ENCODE peak calls at places on chromosomes 16 and 17, in ten cellular contexts. Y is body of pancreas; S is HL-60; X is activated naive CD4-positive, alpha-beta T cell; A is neural crest cell; W is T-helper 9 cell; C is left ventricle myocardium inferior; M is stimulated activated CD4-positive, alpha-beta T cell treated with anti-CD3 and anti-CD28 coated beads, Interleukin-2, amount 100 ng/mL, for 4 hours; G is Calu3; H is EH. P is an unnamed sample.

GRCh38 chr17:59830007-59830630 is 62.6 kb downstream of the TUBD1 start:
- DNase-seq in Y (no peak), S (no peak), X (no peak), A (no peak), W (no peak), C (no peak), M (no peak), G (peak), H (peak), P (no peak)

GRCh38 chr17:81831563-81831956 is 1.5 kb downstream of the MCRIP1 start:
- DNase-seq in Y (no peak), S (no peak), X (no peak), A (no peak), W (no peak), C (no peak), M (no peak), G (no peak), H (no peak), P (peak)

GRCh38 chr17:4040784-4041183 is 76.5 kb upstream of the ATP2A3 start:
- DNase-seq in Y (no peak), S (no peak), X (no peak), A (no peak), W (no peak), C (no peak), M (no peak), G (no peak), H (no peak), P (no peak)

GRCh38 chr16:28537076-28537475 is 1.7 kb downstream of the NUPR1 start:
- DNase-seq in Y (no peak), S (no peak), X (no peak), A (no peak), W (no peak), C (no peak), M (no peak), G (no peak), H (no peak), P (no peak)

GRCh38 chr17:48541574-48542113 is 3.3 kb downstream of the HOXB2 start:
- DNase-seq in Y (no peak), S (no peak), X (peak), A (no peak), W (peak), C (peak), M (no peak), G (no peak), H (peak), P (peak)

GRCh38 chr17:61361084-61361483 is 38.6 kb upstream of the TBX2 start:
- DNase-seq in Y (no peak), S (no peak), X (no peak), A (no peak), W (no peak), C (no peak), M (no peak), G (no peak), H (peak), P (no peak)

GRCh38 chr16:72787519-72788268 is 260.2 kb downstream of the ZFHX3 start:
- DNase-seq in Y (peak), S (peak), X (peak), A (peak), W (peak), C (peak), M (peak), G (peak), H (peak), P (peak)

GRCh38 chr16:54632821-54633220 is 297.8 kb upstream of the IRX5 start:
- DNase-seq in Y (no peak), S (no peak), X (no peak), A (no peak), W (no peak), C (no peak), M (no peak), G (no peak), H (no peak), P (no peak)

GRCh38 chr17:31424944-31425582 is 33.6 kb downstream of the RAB11FIP4 start:
- DNase-seq in Y (peak), S (no peak), X (no peak), A (no peak), W (no peak), C (peak), M (no peak), G (no peak), H (no peak), P (no peak)

GRCh38 chr17:55444471-55445441 is 23.1 kb upstream of the MMD start:
- DNase-seq in Y (peak), S (no peak), X (no peak), A (no peak), W (no peak), C (no peak), M (no peak), G (peak), H (peak), P (no peak)

GRCh38 chr16:84557504-84557903 is 53.0 kb upstream of the MEAK7 start:
- DNase-seq in Y (no peak), S (no peak), X (no peak), A (no peak), W (no peak), C (no peak), M (no peak), G (no peak), H (no peak), P (no peak)

GRCh38 chr16:86751081-86752030 is 173.0 kb downstream of the FOXL1 start:
- DNase-seq in Y (no peak), S (no peak), X (no peak), A (no peak), W (no peak), C (no peak), M (no peak), G (no peak), H (peak), P (no peak)

GRCh38 chr16:17084134-17084533 is 386.6 kb downstream of the XYLT1 start:
- DNase-seq in Y (no peak), S (no peak), X (no peak), A (no peak), W (no peak), C (no peak), M (no peak), G (no peak), H (no peak), P (no peak)

GRCh38 chr17:4479982-4480751 is 18.5 kb upstream of the SPNS2 start:
- DNase-seq in Y (peak), S (no peak), X (no peak), A (no peak), W (no peak), C (no peak), M (no peak), G (peak), H (no peak), P (no peak)

GRCh38 chr17:42673885-42674754 is 2.7 kb downstream of the PLEKHH3 start:
- DNase-seq in Y (peak), S (no peak), X (no peak), A (no peak), W (no peak), C (peak), M (no peak), G (peak), H (peak), P (no peak)

GRCh38 chr16:66750279-66751134 is 902 bp downstream of the DYNC1LI2 start:
- DNase-seq in Y (no peak), S (no peak), X (no peak), A (no peak), W (no peak), C (no peak), M (no peak), G (no peak), H (peak), P (no peak)

GRCh38 chr16:12459401-12459791 is 344.3 kb downstream of the CPPED1 start:
- DNase-seq in Y (peak), S (peak), X (no peak), A (no peak), W (no peak), C (peak), M (no peak), G (no peak), H (no peak), P (no peak)

GRCh38 chr16:30834130-30834740 is 47.2 kb upstream of the ZNF629 start:
- DNase-seq in Y (no peak), S (no peak), X (no peak), A (no peak), W (no peak), C (no peak), M (no peak), G (no peak), H (no peak), P (no peak)

GRCh38 chr16:14499110-14499509 is 130.9 kb downstream of the PARN start:
- DNase-seq in Y (no peak), S (no peak), X (no peak), A (no peak), W (no peak), C (no peak), M (no peak), G (no peak), H (no peak), P (no peak)

GRCh38 chr16:17921357-17921978 is 415.1 kb downstream of the NPIPA8 start:
- DNase-seq in Y (peak), S (peak), X (peak), A (peak), W (peak), C (no peak), M (peak), G (peak), H (peak), P (peak)

GRCh38 chr17:77352996-77353395 is 212.2 kb downstream of the SEC14L1 start:
- DNase-seq in Y (no peak), S (no peak), X (no peak), A (no peak), W (no peak), C (no peak), M (no peak), G (no peak), H (no peak), P (no peak)

GRCh38 chr17:58279016-58279671 is 1.6 kb downstream of the MPO start:
- DNase-seq in Y (peak), S (no peak), X (no peak), A (no peak), W (no peak), C (peak), M (no peak), G (no peak), H (peak), P (no peak)

GRCh38 chr17:74987909-74988711 is 678 bp downstream of the CDR2L start:
- DNase-seq in Y (peak), S (no peak), X (no peak), A (peak), W (peak), C (peak), M (no peak), G (peak), H (peak), P (peak)

GRCh38 chr16:79628501-79628975 is 28.0 kb upstream of the MAF start:
- DNase-seq in Y (no peak), S (no peak), X (no peak), A (no peak), W (no peak), C (no peak), M (peak), G (peak), H (no peak), P (no peak)

GRCh38 chr17:33438136-33438535 is 145.0 kb upstream of the ASIC2 start:
- DNase-seq in Y (no peak), S (peak), X (no peak), A (no peak), W (no peak), C (no peak), M (no peak), G (no peak), H (no peak), P (no peak)

GRCh38 chr17:79427621-79428539 is 183.0 kb downstream of the RBFOX3 start:
- DNase-seq in Y (no peak), S (no peak), X (no peak), A (no peak), W (no peak), C (no peak), M (no peak), G (no peak), H (no peak), P (no peak)

GRCh38 chr17:31527606-31528005 is 136.1 kb downstream of the RAB11FIP4 start:
- DNase-seq in Y (no peak), S (no peak), X (no peak), A (no peak), W (no peak), C (no peak), M (no peak), G (no peak), H (peak), P (no peak)

GRCh38 chr16:23434380-23434779 is 18.6 kb downstream of the COG7 start:
- DNase-seq in Y (peak), S (peak), X (no peak), A (peak), W (no peak), C (no peak), M (no peak), G (peak), H (peak), P (peak)

GRCh38 chr16:84207266-84207665 is 16.3 kb downstream of the ADAD2 start:
- DNase-seq in Y (no peak), S (no peak), X (no peak), A (no peak), W (no peak), C (no peak), M (no peak), G (no peak), H (peak), P (no peak)

GRCh38 chr17:81429353-81429774 is 34.1 kb downstream of the BAHCC1 start:
- DNase-seq in Y (peak), S (no peak), X (no peak), A (no peak), W (no peak), C (peak), M (no peak), G (peak), H (peak), P (no peak)

GRCh38 chr17:44557653-44558285 is 485 bp downstream of the FZD2 start:
- DNase-seq in Y (peak), S (peak), X (no peak), A (peak), W (no peak), C (peak), M (no peak), G (no peak), H (peak), P (no peak)

GRCh38 chr16:69270395-69270794 is 40.8 kb upstream of the VPS4A start:
- DNase-seq in Y (no peak), S (peak), X (no peak), A (no peak), W (no peak), C (no peak), M (no peak), G (no peak), H (peak), P (no peak)

P was measured in CD4-positive, CD25-positive, alpha-beta regulatory T cell.